ENCODE peak calls at places on chromosomes 4 and X, in four cellular contexts. One of them, this sample, is unnamed.

GRCh38 chr4:173057906-173058305 is 110.7 kb upstream of the GALNT7 start:
- DNase-seq in nephron progenitor cell: no peak
- DNase-seq in stomach: no peak
- DNase-seq in AG09309: no peak
- DNase-seq in this sample: no peak

GRCh38 chr4:3372264-3372932 is 69.4 kb upstream of the HGFAC start:
- DNase-seq in nephron progenitor cell: no peak
- DNase-seq in stomach: no peak
- DNase-seq in AG09309: no peak
- DNase-seq in this sample: no peak

GRCh38 chr4:145567471-145567870 is 51.7 kb upstream of the MMAA start:
- DNase-seq in nephron progenitor cell: no peak
- DNase-seq in stomach: no peak
- DNase-seq in AG09309: no peak
- DNase-seq in this sample: no peak

GRCh38 chr4:111398906-111399330 is 746.3 kb upstream of the FAM241A start:
- DNase-seq in nephron progenitor cell: no peak
- DNase-seq in stomach: no peak
- DNase-seq in AG09309: peak
- DNase-seq in this sample: no peak

GRCh38 chrX:10157545-10157944 is 770 bp downstream of the CLCN4 start:
- DNase-seq in nephron progenitor cell: no peak
- DNase-seq in stomach: no peak
- DNase-seq in AG09309: no peak
- DNase-seq in this sample: no peak

GRCh38 chrX:97309717-97310116 is 426.0 kb downstream of the RPA4 start:
- DNase-seq in nephron progenitor cell: no peak
- DNase-seq in stomach: no peak
- DNase-seq in AG09309: no peak
- DNase-seq in this sample: no peak

GRCh38 chr4:158112612-158113011 is 60.2 kb downstream of the GASK1B start:
- DNase-seq in nephron progenitor cell: no peak
- DNase-seq in stomach: no peak
- DNase-seq in AG09309: no peak
- DNase-seq in this sample: no peak

GRCh38 chrX:17278961-17279360 is 96.0 kb upstream of the NHS start:
- DNase-seq in nephron progenitor cell: no peak
- DNase-seq in stomach: no peak
- DNase-seq in AG09309: no peak
- DNase-seq in this sample: no peak

GRCh38 chr4:100525689-100526088 is 7.9 kb upstream of the EMCN start:
- DNase-seq in nephron progenitor cell: no peak
- DNase-seq in stomach: no peak
- DNase-seq in AG09309: no peak
- DNase-seq in this sample: no peak

GRCh38 chrX:27882695-27883094 is 74.9 kb downstream of the MAGEB10 start:
- DNase-seq in nephron progenitor cell: no peak
- DNase-seq in stomach: no peak
- DNase-seq in AG09309: no peak
- DNase-seq in this sample: no peak

GRCh38 chr4:8847764-8848163 is 23.9 kb downstream of the HMX1 start:
- DNase-seq in nephron progenitor cell: no peak
- DNase-seq in stomach: no peak
- DNase-seq in AG09309: no peak
- DNase-seq in this sample: no peak

GRCh38 chr4:70269674-70270073 is 27.3 kb downstream of the CSN3 start:
- DNase-seq in nephron progenitor cell: no peak
- DNase-seq in stomach: no peak
- DNase-seq in AG09309: no peak
- DNase-seq in this sample: peak

GRCh38 chrX:132063862-132064261 is 40.8 kb downstream of the STK26 start:
- DNase-seq in nephron progenitor cell: no peak
- DNase-seq in stomach: no peak
- DNase-seq in AG09309: no peak
- DNase-seq in this sample: no peak

GRCh38 chrX:49995021-49995731 is 72.8 kb downstream of the CLCN5 start:
- DNase-seq in nephron progenitor cell: no peak
- DNase-seq in stomach: no peak
- DNase-seq in AG09309: peak
- DNase-seq in this sample: peak

GRCh38 chr4:134216436-134216835 is 14.8 kb upstream of the PABPC4L start:
- DNase-seq in nephron progenitor cell: no peak
- DNase-seq in stomach: no peak
- DNase-seq in AG09309: peak
- DNase-seq in this sample: no peak

GRCh38 chr4:114561590-114561989 is 37.0 kb upstream of the UGT8 start:
- DNase-seq in nephron progenitor cell: no peak
- DNase-seq in stomach: peak
- DNase-seq in AG09309: no peak
- DNase-seq in this sample: no peak

GRCh38 chr4:98433608-98434198 is 172.5 kb downstream of the RAP1GDS1 start:
- DNase-seq in nephron progenitor cell: no peak
- DNase-seq in stomach: no peak
- DNase-seq in AG09309: no peak
- DNase-seq in this sample: no peak

GRCh38 chrX:153763989-153764755 is at the start of gene PLXNB3:
- DNase-seq in nephron progenitor cell: peak
- DNase-seq in stomach: peak
- DNase-seq in AG09309: peak
- DNase-seq in this sample: peak

GRCh38 chr4:103018391-103019318 is 850 bp downstream of the SLC9B1 start:
- DNase-seq in nephron progenitor cell: no peak
- DNase-seq in stomach: no peak
- DNase-seq in AG09309: no peak
- DNase-seq in this sample: no peak

GRCh38 chrX:120315776-120316175 is 4.5 kb upstream of the TMEM255A start:
- DNase-seq in nephron progenitor cell: no peak
- DNase-seq in stomach: no peak
- DNase-seq in AG09309: no peak
- DNase-seq in this sample: no peak

GRCh38 chr4:6471303-6472007 is 959 bp downstream of the PPP2R2C start:
- DNase-seq in nephron progenitor cell: no peak
- DNase-seq in stomach: no peak
- DNase-seq in AG09309: no peak
- DNase-seq in this sample: no peak

GRCh38 chr4:105741548-105741947 is 33.0 kb downstream of the GSTCD start:
- DNase-seq in nephron progenitor cell: no peak
- DNase-seq in stomach: no peak
- DNase-seq in AG09309: peak
- DNase-seq in this sample: no peak

GRCh38 chrX:56429581-56429980 is 133.8 kb upstream of the UBQLN2 start:
- DNase-seq in nephron progenitor cell: no peak
- DNase-seq in stomach: no peak
- DNase-seq in AG09309: no peak
- DNase-seq in this sample: no peak

GRCh38 chrX:8254386-8254785 is 83.3 kb upstream of the VCX2 start:
- DNase-seq in nephron progenitor cell: no peak
- DNase-seq in stomach: no peak
- DNase-seq in AG09309: no peak
- DNase-seq in this sample: no peak

GRCh38 chr4:23874536-23874901 is 15.3 kb downstream of the PPARGC1A start:
- DNase-seq in nephron progenitor cell: no peak
- DNase-seq in stomach: no peak
- DNase-seq in AG09309: no peak
- DNase-seq in this sample: no peak

GRCh38 chr4:4289575-4289929 is 402 bp downstream of the LYAR start:
- DNase-seq in nephron progenitor cell: no peak
- DNase-seq in stomach: no peak
- DNase-seq in AG09309: no peak
- DNase-seq in this sample: peak

GRCh38 chrX:24081661-24082154 is 27.0 kb downstream of the EIF2S3 start:
- DNase-seq in nephron progenitor cell: peak
- DNase-seq in stomach: peak
- DNase-seq in AG09309: no peak
- DNase-seq in this sample: peak

GRCh38 chrX:112011376-112011775 is 71.2 kb downstream of the TRPC5 start:
- DNase-seq in nephron progenitor cell: no peak
- DNase-seq in stomach: no peak
- DNase-seq in AG09309: no peak
- DNase-seq in this sample: no peak

GRCh38 chr4:88818650-88819470 is 121.2 kb upstream of the NAP1L5 start:
- DNase-seq in nephron progenitor cell: peak
- DNase-seq in stomach: peak
- DNase-seq in AG09309: no peak
- DNase-seq in this sample: peak

GRCh38 chrX:77436682-77437081 is 10.5 kb upstream of the FGF16 start:
- DNase-seq in nephron progenitor cell: no peak
- DNase-seq in stomach: no peak
- DNase-seq in AG09309: no peak
- DNase-seq in this sample: no peak

GRCh38 chr4:4349902-4350301 is 37.0 kb upstream of the NSG1 start:
- DNase-seq in nephron progenitor cell: no peak
- DNase-seq in stomach: no peak
- DNase-seq in AG09309: no peak
- DNase-seq in this sample: no peak

GRCh38 chrX:16869393-16870094 is 618 bp downstream of the RBBP7 start:
- DNase-seq in nephron progenitor cell: peak
- DNase-seq in stomach: peak
- DNase-seq in AG09309: no peak
- DNase-seq in this sample: peak

GRCh38 chr4:165027762-165028402 is 3.9 kb upstream of the TRIM60 start:
- DNase-seq in nephron progenitor cell: no peak
- DNase-seq in stomach: no peak
- DNase-seq in AG09309: no peak
- DNase-seq in this sample: peak

GRCh38 chrX:9374537-9374936 is 90.3 kb upstream of the TBL1X start:
- DNase-seq in nephron progenitor cell: no peak
- DNase-seq in stomach: peak
- DNase-seq in AG09309: no peak
- DNase-seq in this sample: peak

GRCh38 chr4:73603307-73603710 is 16.9 kb downstream of the RASSF6 start:
- DNase-seq in nephron progenitor cell: no peak
- DNase-seq in stomach: peak
- DNase-seq in AG09309: peak
- DNase-seq in this sample: peak

GRCh38 chr4:26131711-26132110 is 189.1 kb upstream of the RBPJ start:
- DNase-seq in nephron progenitor cell: no peak
- DNase-seq in stomach: no peak
- DNase-seq in AG09309: no peak
- DNase-seq in this sample: no peak

GRCh38 chr4:68654946-68655721 is 15.3 kb downstream of the UGT2B15 start:
- DNase-seq in nephron progenitor cell: no peak
- DNase-seq in stomach: no peak
- DNase-seq in AG09309: no peak
- DNase-seq in this sample: no peak

GRCh38 chr4:10087152-10087791 is 29.3 kb downstream of the WDR1 start:
- DNase-seq in nephron progenitor cell: no peak
- DNase-seq in stomach: no peak
- DNase-seq in AG09309: no peak
- DNase-seq in this sample: no peak

GRCh38 chrX:14039344-14039743 is 9.7 kb upstream of the GEMIN8 start:
- DNase-seq in nephron progenitor cell: peak
- DNase-seq in stomach: peak
- DNase-seq in AG09309: no peak
- DNase-seq in this sample: peak

GRCh38 chr4:44927361-44928061 is 201.2 kb upstream of the GNPDA2 start:
- DNase-seq in nephron progenitor cell: no peak
- DNase-seq in stomach: no peak
- DNase-seq in AG09309: no peak
- DNase-seq in this sample: peak
- TF ChIP-seq CTCF in nephron progenitor cell: peak
- TF ChIP-seq CTCF in stomach: peak
- TF ChIP-seq CTCF in AG09309: no peak
- TF ChIP-seq CTCF in this sample: peak

DNA sequence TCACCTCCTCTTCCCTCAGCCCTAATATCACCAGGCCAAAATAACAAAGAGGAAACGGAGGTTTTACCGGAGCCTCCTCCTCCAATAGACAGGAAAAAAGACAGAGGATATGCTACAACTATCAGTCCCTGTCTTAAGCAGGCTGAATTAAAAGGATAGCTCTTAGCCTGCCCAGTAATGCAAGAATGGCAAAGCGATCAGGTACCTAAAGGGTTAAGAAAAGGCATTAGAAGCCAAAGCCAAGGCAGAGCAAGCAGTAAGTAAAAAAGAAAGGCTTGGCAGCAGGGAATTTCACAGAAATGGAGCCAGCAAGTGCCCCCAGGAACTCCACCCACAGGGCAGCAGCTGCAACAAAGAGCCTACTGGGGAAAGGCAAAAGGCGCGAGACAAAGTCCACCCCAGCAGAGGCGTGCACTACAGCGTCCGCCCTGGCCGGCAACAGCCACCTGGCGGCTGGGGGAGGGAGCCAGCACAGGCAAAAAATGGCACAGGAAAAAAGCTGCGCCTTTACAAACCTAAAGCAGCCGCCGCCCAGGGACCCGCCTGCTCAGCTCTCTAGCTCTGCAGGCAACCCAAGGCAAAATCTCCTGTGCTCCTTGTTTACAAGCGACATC is 220.6 kb upstream of the ZC4H2 start:
- DNase-seq in nephron progenitor cell: peak
- DNase-seq in stomach: peak
- DNase-seq in AG09309: no peak
- DNase-seq in this sample: no peak
- TF ChIP-seq CTCF in nephron progenitor cell: no peak
- TF ChIP-seq CTCF in stomach: no peak
- TF ChIP-seq CTCF in AG09309: no peak
- TF ChIP-seq CTCF in this sample: no peak

DNA sequence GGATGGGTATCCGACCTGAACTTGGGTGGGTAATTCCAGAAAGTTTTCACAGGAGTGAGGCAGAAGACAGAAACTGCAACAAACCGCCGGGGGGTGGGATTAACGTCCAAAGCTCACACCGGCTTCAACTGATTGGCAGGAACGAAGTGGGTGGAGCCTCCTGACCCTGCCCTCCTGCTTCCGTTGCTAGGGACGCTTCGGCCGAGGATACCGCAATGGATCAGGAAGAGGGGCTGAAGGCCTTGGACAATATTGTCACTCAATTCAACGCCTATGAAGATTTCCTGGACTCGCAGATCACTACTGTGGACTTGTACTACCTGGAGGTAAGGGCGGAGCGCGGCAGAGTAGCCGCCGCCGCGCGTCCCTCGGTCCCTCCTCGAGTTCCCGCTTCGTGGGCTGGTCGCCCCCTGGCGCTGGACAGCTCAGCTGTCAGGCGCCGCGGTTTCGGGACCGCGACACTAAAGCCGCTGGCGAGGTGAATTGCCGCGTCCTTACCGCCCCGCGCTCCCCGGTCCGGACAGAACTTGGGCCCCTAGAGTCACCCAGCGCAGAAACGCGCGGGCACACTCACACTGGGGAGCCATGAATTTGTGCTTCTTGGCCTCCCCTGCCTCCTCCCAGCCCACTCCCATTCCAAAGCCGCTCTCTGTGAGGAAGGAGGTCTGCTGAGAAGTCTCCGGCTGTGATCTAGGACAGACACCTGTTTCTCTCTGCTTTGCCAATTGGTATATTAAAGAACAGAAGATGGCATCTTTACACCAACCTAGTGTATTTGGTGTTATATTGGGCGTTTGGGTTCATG is at the start of gene CFAP299:
- DNase-seq in nephron progenitor cell: peak
- DNase-seq in stomach: peak
- DNase-seq in AG09309: peak
- DNase-seq in this sample: peak
- TF ChIP-seq CTCF in nephron progenitor cell: peak
- TF ChIP-seq CTCF in stomach: no peak
- TF ChIP-seq CTCF in AG09309: peak
- TF ChIP-seq CTCF in this sample: peak

GRCh38 chrX:130139474-130140201 is 26.0 kb downstream of the AIFM1 start:
- DNase-seq in nephron progenitor cell: no peak
- DNase-seq in stomach: no peak
- DNase-seq in AG09309: no peak
- DNase-seq in this sample: no peak
- TF ChIP-seq CTCF in nephron progenitor cell: no peak
- TF ChIP-seq CTCF in stomach: no peak
- TF ChIP-seq CTCF in AG09309: no peak
- TF ChIP-seq CTCF in this sample: no peak

This sample was measured in MCF 10A.